ENCODE peak calls at places on chromosomes 3 and 15, in five cellular contexts. I is tibial artery, M is body of pancreas, X is Ammon's horn, V is LoVo. Z is an unnamed sample.

GRCh38 chr3:121274411-121274810 is 271.4 kb downstream of the POLQ start:
- DNase-seq in I (no peak), M (no peak), X (no peak), V (no peak), Z (no peak)

GRCh38 chr3:79113821-79114220 is 654.0 kb downstream of the ROBO1 start:
- DNase-seq in I (no peak), M (no peak), X (no peak), V (no peak), Z (no peak)

GRCh38 chr15:46222861-46223260 is 588.0 kb downstream of the SQOR start:
- DNase-seq in I (no peak), M (no peak), X (no peak), V (no peak), Z (no peak)

GRCh38 chr3:25493786-25494185 is 65.7 kb downstream of the RARB start:
- DNase-seq in I (no peak), M (no peak), X (no peak), V (no peak), Z (no peak)

GRCh38 chr3:136728918-136729317 is 23.3 kb downstream of the STAG1 start:
- DNase-seq in I (no peak), M (no peak), X (peak), V (no peak), Z (no peak)

GRCh38 chr3:8730641-8731040 is 3.0 kb upstream of the CAV3 start:
- DNase-seq in I (no peak), M (no peak), X (no peak), V (no peak), Z (no peak)

GRCh38 chr3:69472093-69472492 is 86.2 kb upstream of the FRMD4B start:
- DNase-seq in I (no peak), M (no peak), X (no peak), V (no peak), Z (no peak)

GRCh38 chr3:120418866-120419490 is 31.8 kb downstream of the FSTL1 start:
- DNase-seq in I (no peak), M (peak), X (peak), V (peak), Z (peak)

GRCh38 chr3:119769394-119770149 is 12.3 kb upstream of the NR1I2 start:
- DNase-seq in I (no peak), M (no peak), X (no peak), V (no peak), Z (no peak)

Z was measured in LNCaP clone FGC.